ENCODE peak calls at places on chromosomes 6 and 20, in eight cellular contexts. J, K, C, E, O, M, T and F are unnamed samples.

GRCh38 chr6:2209226-2209809 is 36.1 kb downstream of the GMDS start:
- DNase-seq in J (peak; percentile 37), K (peak; percentile 81), C (peak; percentile 30), E (peak; percentile 54), O (peak; percentile 88), M (peak; percentile 41), T (peak; percentile 67), F (peak; percentile 70)

GRCh38 chr6:125302840-125303511 is 1.2 kb upstream of the HDDC2 start:
- DNase-seq in J (no peak), K (no peak), C (peak; percentile 37), E (no peak), O (no peak), M (no peak), T (no peak), F (no peak)

GRCh38 chr20:56069016-56069415 is 63.7 kb upstream of the CBLN4 start:
- DNase-seq in J (no peak), K (no peak), C (no peak), E (no peak), O (no peak), M (no peak), T (no peak), F (no peak)

GRCh38 chr6:21738180-21739094 is 144.9 kb downstream of the SOX4 start:
- DNase-seq in J (no peak), K (no peak), C (peak; percentile 44), E (peak; percentile 84), O (peak; percentile 93), M (no peak), T (no peak), F (no peak)

GRCh38 chr20:47773381-47773786 is 11.9 kb downstream of the SULF2 start:
- DNase-seq in J (no peak), K (no peak), C (no peak), E (no peak), O (no peak), M (no peak), T (peak; percentile 48), F (no peak)

GRCh38 chr6:53866231-53866630 is 71.4 kb downstream of the LRRC1 start:
- DNase-seq in J (no peak), K (no peak), C (peak; percentile 4), E (no peak), O (no peak), M (no peak), T (no peak), F (no peak)

GRCh38 chr20:51930775-51931174 is 128.5 kb upstream of the SALL4 start:
- DNase-seq in J (peak; percentile 72), K (no peak), C (peak; percentile 68), E (peak; percentile 49), O (peak; percentile 75), M (peak; percentile 77), T (peak; percentile 68), F (no peak)

GRCh38 chr6:136483906-136484305 is 66.3 kb downstream of the MAP7 start:
- DNase-seq in J (no peak), K (no peak), C (no peak), E (no peak), O (no peak), M (no peak), T (no peak), F (no peak)

GRCh38 chr20:37956099-37956498 is 53.2 kb downstream of the VSTM2L start:
- DNase-seq in J (peak; percentile 51), K (no peak), C (peak; percentile 35), E (no peak), O (peak; percentile 85), M (no peak), T (no peak), F (no peak)

GRCh38 chr20:62805365-62805710 is 703 bp downstream of the OGFR start:
- DNase-seq in J (no peak), K (no peak), C (no peak), E (no peak), O (peak; percentile 20), M (peak; percentile 58), T (peak; percentile 52), F (peak; percentile 74)

GRCh38 chr6:145699462-145699861 is 35.9 kb downstream of the EPM2A start:
- DNase-seq in J (peak; percentile 54), K (no peak), C (peak; percentile 82), E (peak; percentile 9), O (peak; percentile 65), M (peak; percentile 72), T (no peak), F (no peak)

GRCh38 chr20:1943267-1944002 is 48.2 kb downstream of the SIRPA start:
- DNase-seq in J (peak; percentile 29), K (no peak), C (no peak), E (no peak), O (peak; percentile 14), M (peak; percentile 94), T (peak; percentile 46), F (no peak)

GRCh38 chr20:38726849-38727601 is 2.7 kb downstream of the SLC32A1 start:
- DNase-seq in J (peak; percentile 15), K (peak; percentile 97), C (no peak), E (no peak), O (no peak), M (peak; percentile 46), T (no peak), F (peak; percentile 93)

GRCh38 chr20:62956387-62957135 is 4.1 kb downstream of the SLC17A9 start:
- DNase-seq in J (no peak), K (no peak), C (no peak), E (no peak), O (no peak), M (no peak), T (no peak), F (no peak)

GRCh38 chr6:50714487-50715379 is 1.4 kb downstream of the TFAP2D start:
- DNase-seq in J (no peak), K (peak; percentile 57), C (no peak), E (no peak), O (no peak), M (no peak), T (no peak), F (peak; percentile 69)

GRCh38 chr6:145903356-145904102 is 60.6 kb downstream of the SHPRH start:
- DNase-seq in J (peak; percentile 69), K (no peak), C (peak; percentile 83), E (peak; percentile 10), O (no peak), M (peak; percentile 20), T (no peak), F (no peak)

GRCh38 chr6:42441661-42442081 is 10.1 kb downstream of the TRERF1 start:
- DNase-seq in J (peak; percentile 26), K (peak; percentile 68), C (peak; percentile 35), E (no peak), O (no peak), M (no peak), T (peak; percentile 23), F (peak; percentile 78)

GRCh38 chr6:53294095-53294494 is 54.7 kb downstream of the ELOVL5 start:
- DNase-seq in J (peak; percentile 46), K (peak; percentile 66), C (no peak), E (no peak), O (no peak), M (peak; percentile 35), T (no peak), F (peak; percentile 64)

GRCh38 chr20:36865861-36866149 is 10.1 kb upstream of the TLDC2 start:
- DNase-seq in J (no peak), K (no peak), C (no peak), E (no peak), O (no peak), M (no peak), T (no peak), F (no peak)
- H3K4me2 ChIP-seq in J (no peak overlapping the region), K (no peak overlapping the region), C (no peak overlapping the region), E (no peak overlapping the region), O (no peak overlapping the region), M (no peak overlapping the region), T (no peak overlapping the region), F (no peak overlapping the region)

GRCh38 chr6:111766524-111766857 is 106.8 kb downstream of the FYN start:
- DNase-seq in J (no peak), K (no peak), C (no peak), E (no peak), O (no peak), M (no peak), T (no peak), F (no peak)

GRCh38 chr6:111765681-111766523 is 107.3 kb downstream of the FYN start:
- DNase-seq in J (peak; percentile 34), K (no peak), C (peak; percentile 54), E (no peak), O (no peak), M (peak; percentile 33), T (no peak), F (no peak)

GRCh38 chr6:111768431-111768770 is 104.9 kb downstream of the FYN start:
- DNase-seq in J (no peak), K (no peak), C (no peak), E (no peak), O (no peak), M (no peak), T (no peak), F (no peak)

GRCh38 chr6:111769365-111770127 is 103.7 kb downstream of the FYN start:
- DNase-seq in J (peak; percentile 45), K (no peak), C (no peak), E (no peak), O (no peak), M (no peak), T (no peak), F (no peak)

GRCh38 chr6:111767752-111768430 is 105.4 kb downstream of the FYN start:
- DNase-seq in J (no peak), K (no peak), C (no peak), E (no peak), O (no peak), M (no peak), T (no peak), F (no peak)
- H3K4me2 ChIP-seq in J (no peak overlapping the region), K (no peak overlapping the region), C (no peak overlapping the region), E (no peak overlapping the region), O (no peak overlapping the region), M (no peak overlapping the region), T (no peak overlapping the region), F (no peak overlapping the region)

GRCh38 chr6:14367296-14367695 is 249.7 kb downstream of the CD83 start:
- DNase-seq in J (no peak), K (no peak), C (no peak), E (no peak), O (no peak), M (no peak), T (no peak), F (no peak)
- H3K4me2 ChIP-seq in J (no peak overlapping the region), K (no peak overlapping the region), C (no peak overlapping the region), E (no peak overlapping the region), O (no peak overlapping the region), M (no peak overlapping the region), T (no peak overlapping the region), F (no peak overlapping the region)

DNA sequence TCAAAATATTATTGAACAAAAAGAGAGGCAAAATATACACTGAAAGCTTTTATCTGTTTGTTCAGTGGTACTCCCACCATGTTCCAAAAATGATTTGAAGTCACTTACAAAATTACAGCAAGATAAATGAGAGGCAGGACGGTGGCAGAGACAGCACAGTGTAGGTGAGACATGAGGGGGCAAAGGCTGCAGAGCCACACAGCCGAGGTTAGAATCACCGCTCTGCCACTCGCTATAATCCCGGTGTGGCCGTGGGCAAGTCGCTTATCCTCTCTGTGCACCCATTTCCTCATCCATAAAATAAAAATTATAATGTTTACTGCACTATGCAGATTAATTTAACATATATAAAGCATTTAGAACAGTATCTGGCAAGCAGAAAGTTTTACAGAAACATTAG is 140.1 kb upstream of the BEND6 start:
- DNase-seq in J (no peak), K (no peak), C (no peak), E (no peak), O (no peak), M (no peak), T (no peak), F (no peak)
- H3K4me2 ChIP-seq in J (no peak overlapping the region), K (no peak overlapping the region), C (no peak overlapping the region), E (peak overlapping the region; percentile 56), O (no peak overlapping the region), M (no peak overlapping the region), T (no peak overlapping the region), F (peak overlapping the region; percentile 52)

GRCh38 chr6:24974182-24975171 is 38.7 kb upstream of the RIPOR2 start:
- DNase-seq in J (no peak), K (no peak), C (no peak), E (no peak), O (peak; percentile 7), M (peak; percentile 18), T (no peak), F (no peak)
- H3K4me2 ChIP-seq in J (no peak overlapping the region), K (no peak overlapping the region), C (no peak overlapping the region), E (no peak overlapping the region), O (no peak overlapping the region), M (no peak overlapping the region), T (no peak overlapping the region), F (no peak overlapping the region)